ENCODE peak calls at places on chromosomes 2 and 18, in six cellular contexts. One of them, this sample, is unnamed.

GRCh38 chr2:168910330-168910729 is 9.2 kb downstream of the G6PC2 start:
- DNase-seq in neural progenitor cell: no peak
- DNase-seq in heart left ventricle: no peak
- DNase-seq in heart right ventricle: no peak
- DNase-seq in pancreas: no peak
- DNase-seq in suprapubic skin: no peak
- DNase-seq in this sample: no peak

GRCh38 chr2:212539145-212539880 is 711 bp upstream of the ERBB4 start:
- DNase-seq in neural progenitor cell: peak; percentile 74
- DNase-seq in heart right ventricle: peak; percentile 76
- DNase-seq in suprapubic skin: peak; percentile 77
- DNase-seq in pancreas: peak; percentile 65
- DNase-seq in heart left ventricle: peak; percentile 79
- DNase-seq in this sample: peak; percentile 64

GRCh38 chr18:58541137-58541788 is 87.6 kb downstream of the ALPK2 start:
- DNase-seq in suprapubic skin: no peak
- DNase-seq in heart left ventricle: no peak
- DNase-seq in pancreas: no peak
- DNase-seq in heart right ventricle: no peak
- DNase-seq in neural progenitor cell: peak; percentile 59
- DNase-seq in this sample: no peak

GRCh38 chr2:202690321-202690900 is 55.6 kb downstream of the FAM117B start:
- DNase-seq in suprapubic skin: no peak
- DNase-seq in heart right ventricle: no peak
- DNase-seq in neural progenitor cell: no peak
- DNase-seq in heart left ventricle: no peak
- DNase-seq in pancreas: no peak
- DNase-seq in this sample: no peak

GRCh38 chr2:43133708-43134570 is 92.5 kb downstream of the ZFP36L2 start:
- DNase-seq in heart right ventricle: no peak
- DNase-seq in suprapubic skin: no peak
- DNase-seq in heart left ventricle: no peak
- DNase-seq in neural progenitor cell: no peak
- DNase-seq in pancreas: no peak
- DNase-seq in this sample: no peak

GRCh38 chr2:195543063-195543462 is 114.0 kb upstream of the SLC39A10 start:
- DNase-seq in pancreas: no peak
- DNase-seq in suprapubic skin: no peak
- DNase-seq in neural progenitor cell: no peak
- DNase-seq in heart left ventricle: no peak
- DNase-seq in heart right ventricle: no peak
- DNase-seq in this sample: no peak

GRCh38 chr2:172101707-172102158 is 967 bp downstream of the DLX2 start:
- DNase-seq in suprapubic skin: no peak
- DNase-seq in heart right ventricle: no peak
- DNase-seq in heart left ventricle: no peak
- DNase-seq in pancreas: peak; percentile 19
- DNase-seq in neural progenitor cell: peak; percentile 51
- DNase-seq in this sample: no peak

GRCh38 chr2:225615514-225615913 is 216.0 kb downstream of the NYAP2 start:
- DNase-seq in pancreas: no peak
- DNase-seq in suprapubic skin: no peak
- DNase-seq in heart right ventricle: no peak
- DNase-seq in neural progenitor cell: no peak
- DNase-seq in heart left ventricle: no peak
- DNase-seq in this sample: no peak

GRCh38 chr18:58391113-58391892 is 237.6 kb downstream of the ALPK2 start:
- DNase-seq in heart left ventricle: no peak
- DNase-seq in pancreas: peak; percentile 11
- DNase-seq in neural progenitor cell: no peak
- DNase-seq in suprapubic skin: no peak
- DNase-seq in heart right ventricle: no peak
- DNase-seq in this sample: no peak

DNA sequence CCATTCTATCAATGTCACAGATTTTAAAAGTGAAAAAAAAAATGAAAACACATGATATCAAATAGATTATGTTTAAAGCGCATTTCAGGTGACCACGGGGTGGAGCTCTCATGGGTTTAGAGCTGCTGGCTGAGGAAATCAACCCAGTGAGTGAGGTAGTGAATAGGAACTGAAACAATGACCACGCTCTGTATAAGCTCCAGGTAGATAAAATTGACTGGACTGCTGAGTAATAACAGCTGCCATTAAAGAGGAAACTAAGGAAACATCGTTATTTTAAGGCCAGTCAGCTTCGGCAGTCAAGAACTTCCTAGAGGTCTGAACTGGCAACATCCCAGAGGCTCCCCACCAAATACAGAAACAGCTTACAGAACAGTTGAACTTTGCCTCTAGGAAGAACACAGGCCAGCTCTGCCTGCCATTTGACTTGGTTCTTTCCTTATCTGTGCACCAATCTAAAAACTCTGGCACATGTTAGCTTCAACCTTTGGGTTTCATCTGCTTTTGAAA is 185.9 kb downstream of the PDE1A start:
- DNase-seq in pancreas: peak; percentile 58
- DNase-seq in neural progenitor cell: peak; percentile 48
- DNase-seq in heart right ventricle: no peak
- DNase-seq in heart left ventricle: no peak
- DNase-seq in suprapubic skin: no peak
- DNase-seq in this sample: no peak
- TF ChIP-seq CTCF in pancreas: peak; percentile 38
- TF ChIP-seq CTCF in neural progenitor cell: peak; percentile 71
- TF ChIP-seq CTCF in heart right ventricle: peak; percentile 49
- TF ChIP-seq CTCF in heart left ventricle: no peak
- TF ChIP-seq CTCF in suprapubic skin: no peak
- TF ChIP-seq CTCF in this sample: peak; percentile 45

GRCh38 chr2:230449901-230450467 is 34.0 kb downstream of the SP100 start:
- DNase-seq in pancreas: no peak
- DNase-seq in suprapubic skin: no peak
- DNase-seq in heart right ventricle: no peak
- DNase-seq in neural progenitor cell: no peak
- DNase-seq in heart left ventricle: no peak
- DNase-seq in this sample: no peak

GRCh38 chr2:230457793-230458192 is 41.8 kb downstream of the SP100 start:
- DNase-seq in neural progenitor cell: no peak
- DNase-seq in heart right ventricle: no peak
- DNase-seq in suprapubic skin: no peak
- DNase-seq in heart left ventricle: no peak
- DNase-seq in pancreas: no peak
- DNase-seq in this sample: no peak

GRCh38 chr2:230459213-230459612 is 43.2 kb downstream of the SP100 start:
- DNase-seq in heart right ventricle: no peak
- DNase-seq in suprapubic skin: no peak
- DNase-seq in neural progenitor cell: no peak
- DNase-seq in heart left ventricle: no peak
- DNase-seq in pancreas: no peak
- DNase-seq in this sample: no peak

GRCh38 chr2:230457073-230457768 is 41.2 kb downstream of the SP100 start:
- DNase-seq in heart left ventricle: no peak
- DNase-seq in neural progenitor cell: no peak
- DNase-seq in pancreas: no peak
- DNase-seq in suprapubic skin: no peak
- DNase-seq in heart right ventricle: no peak
- DNase-seq in this sample: no peak

DNA sequence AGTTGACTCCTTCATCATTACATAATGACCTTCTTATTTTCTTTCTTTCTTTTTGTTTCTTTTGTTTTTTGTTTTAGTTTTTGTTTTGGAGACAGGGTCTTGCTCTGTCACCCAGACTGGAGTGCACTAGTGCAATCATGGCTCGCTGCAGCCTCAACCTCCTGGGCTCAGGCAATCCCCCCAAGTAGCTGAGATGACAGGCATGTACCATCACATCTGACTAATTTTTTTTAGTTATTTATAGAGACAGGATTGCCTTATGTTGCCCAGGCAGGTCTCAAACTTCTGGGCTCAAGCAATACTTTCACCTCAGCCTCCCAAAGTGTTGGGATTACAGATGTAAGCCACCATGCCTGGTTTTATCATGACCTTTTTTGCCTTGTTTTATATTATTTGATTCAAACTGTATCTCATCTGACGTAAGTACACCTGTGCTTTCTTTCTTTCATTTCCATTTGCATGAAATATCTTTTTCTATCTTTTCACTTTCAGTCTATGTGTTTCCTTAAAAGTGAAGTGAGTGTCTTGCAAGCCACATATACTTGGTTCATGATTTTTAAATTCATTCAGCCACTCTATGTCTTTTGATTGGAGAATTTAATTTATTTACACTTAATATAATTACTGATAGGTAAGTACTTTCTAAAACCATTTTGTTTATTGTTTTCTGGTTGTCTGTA is 39.1 kb downstream of the SP100 start:
- DNase-seq in heart right ventricle: no peak
- DNase-seq in suprapubic skin: no peak
- DNase-seq in neural progenitor cell: no peak
- DNase-seq in pancreas: no peak
- DNase-seq in heart left ventricle: no peak
- DNase-seq in this sample: no peak
- H3K36me3 ChIP-seq in heart right ventricle: peaks cover 98% of the 10 kb centered on the region
- H3K36me3 ChIP-seq in suprapubic skin: peaks cover 72% of the 10 kb centered on the region
- H3K36me3 ChIP-seq in neural progenitor cell: no peaks in the 10 kb centered on the region
- H3K36me3 ChIP-seq in pancreas: peaks cover 7% of the 10 kb centered on the region
- H3K36me3 ChIP-seq in heart left ventricle: peaks cover 54% of the 10 kb centered on the region
- H3K36me3 ChIP-seq in this sample: peaks cover 96% of the 10 kb centered on the region

GRCh38 chr2:10980071-10980470 is 68.3 kb downstream of the KCNF1 start:
- DNase-seq in suprapubic skin: no peak
- DNase-seq in heart left ventricle: peak; percentile 18
- DNase-seq in heart right ventricle: no peak
- DNase-seq in neural progenitor cell: no peak
- DNase-seq in pancreas: no peak
- DNase-seq in this sample: no peak

GRCh38 chr2:10980886-10981425 is 69.2 kb downstream of the KCNF1 start:
- DNase-seq in heart left ventricle: peak; percentile 7
- DNase-seq in pancreas: no peak
- DNase-seq in suprapubic skin: peak; percentile 29
- DNase-seq in neural progenitor cell: no peak
- DNase-seq in heart right ventricle: no peak
- DNase-seq in this sample: no peak

GRCh38 chr2:10977636-10978035 is 65.9 kb downstream of the KCNF1 start:
- DNase-seq in neural progenitor cell: peak; percentile 42
- DNase-seq in heart left ventricle: no peak
- DNase-seq in pancreas: no peak
- DNase-seq in heart right ventricle: no peak
- DNase-seq in suprapubic skin: no peak
- DNase-seq in this sample: no peak

GRCh38 chr2:10977003-10977402 is 65.3 kb downstream of the KCNF1 start:
- DNase-seq in heart right ventricle: no peak
- DNase-seq in suprapubic skin: peak; percentile 55
- DNase-seq in pancreas: no peak
- DNase-seq in heart left ventricle: no peak
- DNase-seq in neural progenitor cell: no peak
- DNase-seq in this sample: no peak

GRCh38 chr2:10978112-10978670 is 66.5 kb downstream of the KCNF1 start:
- DNase-seq in heart right ventricle: no peak
- DNase-seq in pancreas: no peak
- DNase-seq in neural progenitor cell: no peak
- DNase-seq in heart left ventricle: no peak
- DNase-seq in suprapubic skin: peak; percentile 44
- DNase-seq in this sample: no peak
- H3K4me3 ChIP-seq in heart right ventricle: peak overlapping the region; percentile 14
- H3K4me3 ChIP-seq in pancreas: no peak overlapping the region
- H3K4me3 ChIP-seq in neural progenitor cell: no peak overlapping the region
- H3K4me3 ChIP-seq in heart left ventricle: no peak overlapping the region
- H3K4me3 ChIP-seq in suprapubic skin: no peak overlapping the region
- H3K4me3 ChIP-seq in this sample: no peak overlapping the region

DNA sequence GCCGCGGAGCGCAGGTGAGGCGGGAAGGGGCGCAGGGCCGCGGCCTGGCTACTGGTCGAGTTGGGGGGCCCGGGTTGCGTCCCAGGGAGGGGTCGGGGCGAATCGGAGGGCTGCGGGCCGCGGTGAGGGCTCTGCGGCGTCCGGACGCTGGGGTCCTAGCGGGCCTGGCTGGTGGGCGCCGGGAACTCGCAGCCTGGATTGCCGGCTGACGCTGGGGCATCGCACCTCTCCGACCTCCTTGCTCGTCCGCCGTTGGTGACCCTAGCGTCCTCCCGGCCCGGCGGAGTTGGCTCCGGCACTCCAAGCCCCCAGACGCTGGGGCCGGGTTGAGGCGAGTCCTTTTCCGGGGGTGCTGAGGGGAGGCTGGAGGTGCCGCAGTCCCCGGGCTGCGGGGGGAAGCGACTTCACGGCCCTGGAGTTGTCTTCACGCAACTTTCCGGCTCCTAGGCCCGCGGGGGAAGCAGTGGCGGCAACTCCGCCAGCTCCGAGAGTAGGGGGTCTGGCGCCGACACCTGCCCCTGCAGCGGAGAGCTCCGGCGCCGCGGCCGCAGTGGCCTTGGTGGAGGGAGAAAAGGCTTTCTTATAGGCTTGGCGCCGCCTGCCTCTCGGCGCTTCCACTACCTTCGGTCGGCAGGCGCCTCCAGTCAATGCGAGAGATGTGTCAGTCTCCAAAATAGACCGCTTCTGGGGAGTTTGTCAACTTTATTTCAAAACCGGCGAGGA is 70.3 kb downstream of the HAUS1 start:
- DNase-seq in heart right ventricle: no peak
- DNase-seq in pancreas: peak; percentile 23
- DNase-seq in suprapubic skin: peak; percentile 80
- DNase-seq in neural progenitor cell: peak; percentile 79
- DNase-seq in heart left ventricle: peak; percentile 33
- DNase-seq in this sample: peak; percentile 29
- TF ChIP-seq CTCF in heart right ventricle: peak; percentile 31
- TF ChIP-seq CTCF in pancreas: no peak
- TF ChIP-seq CTCF in suprapubic skin: no peak
- TF ChIP-seq CTCF in neural progenitor cell: no peak
- TF ChIP-seq CTCF in heart left ventricle: no peak
- TF ChIP-seq CTCF in this sample: no peak

GRCh38 chr2:36477744-36478143 is 120.2 kb downstream of the FEZ2 start:
- DNase-seq in suprapubic skin: no peak
- DNase-seq in heart right ventricle: no peak
- DNase-seq in neural progenitor cell: no peak
- DNase-seq in heart left ventricle: no peak
- DNase-seq in pancreas: no peak
- DNase-seq in this sample: no peak

GRCh38 chr2:36479406-36479805 is 118.6 kb downstream of the FEZ2 start:
- DNase-seq in neural progenitor cell: no peak
- DNase-seq in heart right ventricle: no peak
- DNase-seq in heart left ventricle: no peak
- DNase-seq in pancreas: no peak
- DNase-seq in suprapubic skin: no peak
- DNase-seq in this sample: no peak

GRCh38 chr2:36477315-36477714 is 120.7 kb downstream of the FEZ2 start:
- DNase-seq in heart left ventricle: no peak
- DNase-seq in suprapubic skin: no peak
- DNase-seq in pancreas: no peak
- DNase-seq in neural progenitor cell: no peak
- DNase-seq in heart right ventricle: no peak
- DNase-seq in this sample: no peak

GRCh38 chr2:36478999-36479398 is 119.0 kb downstream of the FEZ2 start:
- DNase-seq in heart right ventricle: no peak
- DNase-seq in neural progenitor cell: no peak
- DNase-seq in pancreas: no peak
- DNase-seq in heart left ventricle: no peak
- DNase-seq in suprapubic skin: no peak
- DNase-seq in this sample: no peak

GRCh38 chr2:36478332-36478738 is 119.6 kb downstream of the FEZ2 start:
- DNase-seq in heart left ventricle: no peak
- DNase-seq in neural progenitor cell: no peak
- DNase-seq in suprapubic skin: no peak
- DNase-seq in pancreas: peak; percentile 11
- DNase-seq in heart right ventricle: peak; percentile 54
- DNase-seq in this sample: no peak
- H3K36me3 ChIP-seq in heart left ventricle: peaks cover 37% of the 10 kb centered on the region
- H3K36me3 ChIP-seq in neural progenitor cell: peaks cover 3% of the 10 kb centered on the region
- H3K36me3 ChIP-seq in suprapubic skin: peaks cover 54% of the 10 kb centered on the region
- H3K36me3 ChIP-seq in pancreas: peaks cover 6% of the 10 kb centered on the region
- H3K36me3 ChIP-seq in heart right ventricle: peaks cover 61% of the 10 kb centered on the region
- H3K36me3 ChIP-seq in this sample: peaks cover 76% of the 10 kb centered on the region